ENCODE peak calls at places on chromosomes 16 and 17, in five cellular contexts. One of them, this sample, is unnamed. For H3K9me3, the result is how much of the 10 kb centered on the place peaks cover.

GRCh38 chr17:74695629-74696028 is 17.1 kb downstream of the CD300LF start:
- DNase-seq in heart right ventricle: no peak
- DNase-seq in thyroid gland: no peak
- DNase-seq in hepatocyte: no peak
- DNase-seq in mammary epithelial cell: no peak
- DNase-seq in this sample: no peak

GRCh38 chr17:65696739-65697394 is 135.4 kb upstream of the AXIN2 start:
- DNase-seq in heart right ventricle: no peak
- DNase-seq in thyroid gland: no peak
- DNase-seq in hepatocyte: peak
- DNase-seq in mammary epithelial cell: no peak
- DNase-seq in this sample: no peak

GRCh38 chr16:69444873-69445517 is 20.6 kb downstream of the CYB5B start:
- DNase-seq in heart right ventricle: no peak
- DNase-seq in thyroid gland: no peak
- DNase-seq in hepatocyte: no peak
- DNase-seq in mammary epithelial cell: no peak
- DNase-seq in this sample: no peak

GRCh38 chr17:73386561-73386960 is 74.8 kb upstream of the CDC42EP4 start:
- DNase-seq in heart right ventricle: no peak
- DNase-seq in thyroid gland: no peak
- DNase-seq in hepatocyte: no peak
- DNase-seq in mammary epithelial cell: no peak
- DNase-seq in this sample: no peak

GRCh38 chr17:76872221-76872873 is 4.1 kb downstream of the MGAT5B start:
- DNase-seq in heart right ventricle: no peak
- DNase-seq in thyroid gland: no peak
- DNase-seq in hepatocyte: peak
- DNase-seq in mammary epithelial cell: peak
- DNase-seq in this sample: no peak

GRCh38 chr17:19263621-19264010 is 26.4 kb downstream of the EPN2 start:
- DNase-seq in heart right ventricle: no peak
- DNase-seq in thyroid gland: no peak
- DNase-seq in hepatocyte: no peak
- DNase-seq in mammary epithelial cell: no peak
- DNase-seq in this sample: peak

GRCh38 chr16:4179020-4179419 is 62.8 kb upstream of the ADCY9 start:
- DNase-seq in heart right ventricle: peak
- DNase-seq in thyroid gland: peak
- DNase-seq in hepatocyte: peak
- DNase-seq in mammary epithelial cell: peak
- DNase-seq in this sample: no peak

GRCh38 chr16:84411768-84412167 is 43.4 kb downstream of the ATP2C2 start:
- DNase-seq in heart right ventricle: no peak
- DNase-seq in thyroid gland: no peak
- DNase-seq in hepatocyte: no peak
- DNase-seq in mammary epithelial cell: no peak
- DNase-seq in this sample: no peak

GRCh38 chr17:13395872-13396271 is 205.9 kb downstream of the HS3ST3A1 start:
- DNase-seq in heart right ventricle: no peak
- DNase-seq in thyroid gland: no peak
- DNase-seq in hepatocyte: no peak
- DNase-seq in mammary epithelial cell: peak
- DNase-seq in this sample: no peak

GRCh38 chr16:68071547-68071901 is 13.6 kb upstream of the NFATC3 start:
- DNase-seq in heart right ventricle: no peak
- DNase-seq in thyroid gland: no peak
- DNase-seq in hepatocyte: no peak
- DNase-seq in mammary epithelial cell: no peak
- DNase-seq in this sample: no peak

GRCh38 chr16:2468725-2469398 is 2.2 kb upstream of the NTN3 start:
- DNase-seq in heart right ventricle: peak
- DNase-seq in thyroid gland: peak
- DNase-seq in hepatocyte: no peak
- DNase-seq in mammary epithelial cell: no peak
- DNase-seq in this sample: no peak

GRCh38 chr16:86755571-86756006 is 177.2 kb downstream of the FOXL1 start:
- DNase-seq in heart right ventricle: peak
- DNase-seq in thyroid gland: no peak
- DNase-seq in hepatocyte: no peak
- DNase-seq in mammary epithelial cell: no peak
- DNase-seq in this sample: no peak

GRCh38 chr17:63842173-63842539 is 329 bp downstream of the SMARCD2 start:
- DNase-seq in heart right ventricle: peak
- DNase-seq in thyroid gland: peak
- DNase-seq in hepatocyte: no peak
- DNase-seq in mammary epithelial cell: no peak
- DNase-seq in this sample: peak

GRCh38 chr17:58329035-58329807 is 626 bp upstream of the TSPOAP1 start:
- DNase-seq in heart right ventricle: no peak
- DNase-seq in thyroid gland: no peak
- DNase-seq in hepatocyte: no peak
- DNase-seq in mammary epithelial cell: no peak
- DNase-seq in this sample: peak

DNA sequence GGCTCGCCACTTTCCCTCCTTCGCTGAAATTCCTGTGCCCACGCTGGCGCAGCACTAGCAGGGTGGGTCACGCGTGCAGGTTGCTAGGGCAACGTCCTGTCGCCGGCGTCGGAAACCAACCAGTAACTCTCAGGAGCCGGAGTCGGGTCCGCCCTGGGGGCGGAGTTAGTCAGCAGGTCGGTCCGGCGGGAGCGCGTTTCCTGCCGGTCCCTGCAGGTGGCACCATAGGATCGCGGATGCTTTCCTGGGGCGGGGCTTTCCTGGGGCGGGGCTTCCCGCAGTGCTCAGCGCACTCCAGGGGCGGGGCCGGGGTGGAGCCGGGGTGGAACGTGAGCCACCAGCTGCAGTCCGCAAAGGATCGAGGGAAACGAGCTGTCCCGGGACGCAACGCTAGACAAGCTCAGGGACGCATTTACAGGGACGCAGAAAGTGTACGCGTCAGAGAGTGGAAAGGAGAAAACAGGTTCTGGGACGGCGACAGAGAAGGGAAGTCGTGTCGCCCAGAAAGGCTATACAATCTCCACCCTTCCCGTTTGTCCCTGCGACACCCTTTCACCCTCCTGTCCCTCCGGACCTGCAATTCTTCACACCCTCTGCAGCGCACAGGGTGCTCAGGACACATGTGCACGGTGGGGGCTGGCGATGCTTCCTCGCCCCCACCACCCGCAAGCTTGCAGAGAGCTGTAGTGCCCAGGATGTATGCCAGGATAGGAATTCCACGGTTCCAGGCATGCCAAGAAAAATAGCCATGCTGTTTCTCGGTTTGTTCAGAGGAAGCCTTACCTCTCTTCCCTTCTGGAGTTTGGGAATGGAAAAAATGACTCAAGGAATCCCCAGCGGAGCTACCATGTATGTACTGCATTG is 12.3 kb downstream of the COPZ2 start:
- DNase-seq in heart right ventricle: peak
- DNase-seq in thyroid gland: peak
- DNase-seq in hepatocyte: peak
- DNase-seq in mammary epithelial cell: peak
- DNase-seq in this sample: peak
- H3K4me3 ChIP-seq in heart right ventricle: peak
- H3K4me3 ChIP-seq in thyroid gland: peak
- H3K4me3 ChIP-seq in hepatocyte: peak
- H3K4me3 ChIP-seq in mammary epithelial cell: peak
- H3K4me3 ChIP-seq in this sample: no peak

GRCh38 chr17:52823155-52823554 is 664.6 kb upstream of the CA10 start:
- DNase-seq in heart right ventricle: no peak
- DNase-seq in thyroid gland: no peak
- DNase-seq in hepatocyte: no peak
- DNase-seq in mammary epithelial cell: no peak
- DNase-seq in this sample: no peak
- H3K9me3 ChIP-seq in heart right ventricle: under half
- H3K9me3 ChIP-seq in thyroid gland: under half
- H3K9me3 ChIP-seq in hepatocyte: under half
- H3K9me3 ChIP-seq in mammary epithelial cell: under half
- H3K9me3 ChIP-seq in this sample: under half

GRCh38 chr17:44552361-44552760 is 4.9 kb upstream of the FZD2 start:
- DNase-seq in heart right ventricle: no peak
- DNase-seq in thyroid gland: no peak
- DNase-seq in hepatocyte: peak
- DNase-seq in mammary epithelial cell: no peak
- DNase-seq in this sample: no peak

GRCh38 chr17:44556854-44557606 is at the start of gene FZD2:
- DNase-seq in heart right ventricle: peak
- DNase-seq in thyroid gland: peak
- DNase-seq in hepatocyte: peak
- DNase-seq in mammary epithelial cell: peak
- DNase-seq in this sample: peak

GRCh38 chr17:44556114-44556853 is 1.0 kb upstream of the FZD2 start:
- DNase-seq in heart right ventricle: peak
- DNase-seq in thyroid gland: peak
- DNase-seq in hepatocyte: peak
- DNase-seq in mammary epithelial cell: peak
- DNase-seq in this sample: no peak

GRCh38 chr17:44557653-44558285 is 485 bp downstream of the FZD2 start:
- DNase-seq in heart right ventricle: peak
- DNase-seq in thyroid gland: peak
- DNase-seq in hepatocyte: peak
- DNase-seq in mammary epithelial cell: peak
- DNase-seq in this sample: peak

GRCh38 chr17:44555056-44555455 is 2.2 kb upstream of the FZD2 start:
- DNase-seq in heart right ventricle: no peak
- DNase-seq in thyroid gland: no peak
- DNase-seq in hepatocyte: no peak
- DNase-seq in mammary epithelial cell: no peak
- DNase-seq in this sample: no peak
- H3K27ac ChIP-seq in heart right ventricle: no peak
- H3K27ac ChIP-seq in thyroid gland: no peak
- H3K27ac ChIP-seq in hepatocyte: peak
- H3K27ac ChIP-seq in mammary epithelial cell: no peak
- H3K27ac ChIP-seq in this sample: no peak

DNA sequence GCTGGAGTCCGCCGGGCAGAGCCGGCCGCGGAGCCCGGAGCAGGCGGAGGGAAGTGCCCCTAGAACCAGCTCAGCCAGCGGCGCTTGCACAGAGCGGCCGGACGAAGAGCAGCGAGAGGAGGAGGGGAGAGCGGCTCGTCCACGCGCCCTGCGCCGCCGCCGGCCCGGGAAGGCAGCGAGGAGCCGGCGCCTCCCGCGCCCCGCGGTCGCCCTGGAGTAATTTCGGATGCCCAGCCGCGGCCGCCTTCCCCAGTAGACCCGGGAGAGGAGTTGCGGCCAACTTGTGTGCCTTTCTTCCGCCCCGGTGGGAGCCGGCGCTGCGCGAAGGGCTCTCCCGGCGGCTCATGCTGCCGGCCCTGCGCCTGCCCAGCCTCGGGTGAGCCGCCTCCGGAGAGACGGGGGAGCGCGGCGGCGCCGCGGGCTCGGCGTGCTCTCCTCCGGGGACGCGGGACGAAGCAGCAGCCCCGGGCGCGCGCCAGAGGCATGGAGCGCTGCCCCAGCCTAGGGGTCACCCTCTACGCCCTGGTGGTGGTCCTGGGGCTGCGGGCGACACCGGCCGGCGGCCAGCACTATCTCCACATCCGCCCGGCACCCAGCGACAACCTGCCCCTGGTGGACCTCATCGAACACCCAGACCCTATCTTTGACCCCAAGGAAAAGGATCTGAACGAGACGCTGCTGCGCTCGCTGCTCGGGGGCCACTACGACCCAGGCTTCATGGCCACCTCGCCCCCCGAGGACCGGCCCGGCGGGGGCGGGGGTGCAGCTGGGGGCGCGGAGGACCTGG is 435 bp downstream of the NOG start:
- DNase-seq in heart right ventricle: peak
- DNase-seq in thyroid gland: peak
- DNase-seq in hepatocyte: peak
- DNase-seq in mammary epithelial cell: peak
- DNase-seq in this sample: peak
- H3K4me3 ChIP-seq in heart right ventricle: peak
- H3K4me3 ChIP-seq in thyroid gland: peak
- H3K4me3 ChIP-seq in hepatocyte: peak
- H3K4me3 ChIP-seq in mammary epithelial cell: peak
- H3K4me3 ChIP-seq in this sample: peak

GRCh38 chr17:81726004-81726403 is 13.9 kb downstream of the SLC25A10 start:
- DNase-seq in heart right ventricle: no peak
- DNase-seq in thyroid gland: peak
- DNase-seq in hepatocyte: no peak
- DNase-seq in mammary epithelial cell: no peak
- DNase-seq in this sample: no peak

GRCh38 chr17:81722184-81723120 is 10.4 kb downstream of the SLC25A10 start:
- DNase-seq in heart right ventricle: no peak
- DNase-seq in thyroid gland: peak
- DNase-seq in hepatocyte: peak
- DNase-seq in mammary epithelial cell: peak
- DNase-seq in this sample: no peak

GRCh38 chr17:81731271-81731670 is 19.2 kb downstream of the SLC25A10 start:
- DNase-seq in heart right ventricle: no peak
- DNase-seq in thyroid gland: no peak
- DNase-seq in hepatocyte: peak
- DNase-seq in mammary epithelial cell: no peak
- DNase-seq in this sample: no peak

GRCh38 chr17:81723651-81724209 is 11.6 kb downstream of the SLC25A10 start:
- DNase-seq in heart right ventricle: no peak
- DNase-seq in thyroid gland: no peak
- DNase-seq in hepatocyte: no peak
- DNase-seq in mammary epithelial cell: peak
- DNase-seq in this sample: no peak

DNA sequence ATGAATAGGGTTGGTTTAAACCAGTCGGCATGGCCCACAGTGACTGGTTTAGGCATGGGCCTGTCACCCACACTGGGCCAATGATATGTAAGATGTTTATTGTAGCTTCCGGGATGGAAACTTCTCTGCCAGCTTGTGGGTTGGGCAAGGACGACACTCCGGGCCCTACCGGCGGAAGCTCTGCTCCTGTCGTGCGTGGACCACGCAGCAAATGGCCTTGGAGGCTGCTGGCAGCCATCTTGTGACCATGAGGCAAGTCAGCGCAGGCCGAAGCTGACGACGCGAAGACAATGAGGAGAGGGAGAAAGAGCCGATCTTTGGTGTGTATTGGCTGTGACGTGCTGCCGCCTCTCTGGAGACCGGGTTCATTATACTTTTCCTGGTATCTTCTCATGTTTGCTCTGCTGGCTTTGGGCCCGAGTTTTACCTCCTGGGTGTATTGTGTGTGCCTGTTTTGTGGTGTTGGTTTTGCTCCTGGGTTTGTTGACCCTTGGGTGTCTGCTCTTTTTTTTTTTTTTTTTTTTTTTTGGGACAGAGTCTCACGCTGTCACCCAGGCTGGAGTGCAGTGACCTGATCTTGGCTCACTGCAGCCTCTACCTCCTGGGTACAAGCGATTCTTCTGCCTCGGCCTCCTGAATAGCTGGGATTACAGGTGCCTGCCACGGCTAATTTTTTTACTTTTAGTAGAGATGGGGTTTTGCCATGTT is 15.4 kb downstream of the SLC25A10 start:
- DNase-seq in heart right ventricle: no peak
- DNase-seq in thyroid gland: no peak
- DNase-seq in hepatocyte: no peak
- DNase-seq in mammary epithelial cell: no peak
- DNase-seq in this sample: no peak
- H3K9me3 ChIP-seq in heart right ventricle: under half
- H3K9me3 ChIP-seq in thyroid gland: under half
- H3K9me3 ChIP-seq in hepatocyte: under half
- H3K9me3 ChIP-seq in mammary epithelial cell: under half
- H3K9me3 ChIP-seq in this sample: under half